ENCODE peak calls at places on chromosomes 4 and X, in nine cellular contexts. X, H, G, W, P, V, Z, N and Y are unnamed samples.

GRCh38 chrX:110138557-110138956 is 135.6 kb downstream of the TMEM164 start:
- DNase-seq in X (no peak), H (no peak), G (no peak), W (no peak), P (no peak), V (no peak), Z (no peak), N (no peak), Y (no peak)

GRCh38 chr4:175419120-175419774 is 392.8 kb downstream of the GPM6A start:
- DNase-seq in X (no peak), H (no peak), G (no peak), W (peak; percentile 99), P (no peak), V (peak; percentile 96), Z (no peak), N (peak; percentile 69), Y (peak; percentile 96)

GRCh38 chr4:22237155-22237751 is 278.6 kb downstream of the ADGRA3 start:
- DNase-seq in X (no peak), H (peak; percentile 15), G (no peak), W (no peak), P (peak; percentile 23), V (peak; percentile 12), Z (no peak), N (no peak), Y (peak; percentile 13)

GRCh38 chrX:29662759-29663503 is 552.4 kb upstream of the MAGEB2 start:
- DNase-seq in X (peak; percentile 92), H (no peak), G (no peak), W (peak; percentile 94), P (no peak), V (peak; percentile 92), Z (no peak), N (peak; percentile 71), Y (peak; percentile 98)

GRCh38 chr4:53010320-53010719 is 148.2 kb downstream of the RASL11B start:
- DNase-seq in X (no peak), H (no peak), G (no peak), W (peak; percentile 63), P (peak; percentile 31), V (peak; percentile 37), Z (no peak), N (no peak), Y (peak; percentile 53)

GRCh38 chr4:89117115-89117514 is 5.8 kb downstream of the TIGD2 start:
- DNase-seq in X (no peak), H (no peak), G (no peak), W (no peak), P (no peak), V (no peak), Z (no peak), N (no peak), Y (no peak)

GRCh38 chr4:185520119-185520518 is 15.2 kb downstream of the PDLIM3 start:
- DNase-seq in X (peak; percentile 70), H (no peak), G (no peak), W (no peak), P (no peak), V (no peak), Z (no peak), N (no peak), Y (peak; percentile 75)

GRCh38 chr4:11228575-11228974 is 200.1 kb downstream of the HS3ST1 start:
- DNase-seq in X (no peak), H (no peak), G (no peak), W (no peak), P (no peak), V (no peak), Z (no peak), N (peak; percentile 47), Y (no peak)

GRCh38 chrX:15349046-15349445 is 13.7 kb upstream of the PIGA start:
- DNase-seq in X (peak; percentile 64), H (no peak), G (no peak), W (peak; percentile 62), P (peak; percentile 34), V (peak; percentile 70), Z (no peak), N (peak; percentile 39), Y (peak; percentile 73)

GRCh38 chr4:187380181-187380581 is 615.4 kb upstream of the ZFP42 start:
- DNase-seq in X (no peak), H (no peak), G (no peak), W (no peak), P (no peak), V (peak; percentile 17), Z (no peak), N (peak; percentile 16), Y (peak; percentile 15)